ENCODE peak calls at places on chromosome 19, in four cellular contexts. R, L, F and G are unnamed samples.

GRCh38 chr19:55657004-55657747 is 2.3 kb downstream of the U2AF2 start:
- DNase-seq in L (no peak), R (no peak), F (no peak), G (no peak)

GRCh38 chr19:47357788-47358680 is 8.9 kb downstream of the DHX34 start:
- DNase-seq in R (no peak), F (no peak), L (no peak), G (peak)

GRCh38 chr19:4375164-4375619 is 25.2 kb downstream of the SH3GL1 start:
- DNase-seq in R (peak), L (no peak), F (peak), G (peak)

GRCh38 chr19:48683349-48683748 is 10.5 kb upstream of the NTN5 start:
- DNase-seq in L (no peak), F (no peak), R (peak), G (no peak)

GRCh38 chr19:57812201-57812600 is 2.5 kb downstream of the ZNF552 start:
- DNase-seq in L (no peak), R (no peak), F (no peak), G (no peak)

GRCh38 chr19:2962018-2962670 is 15.2 kb upstream of the TLE6 start:
- DNase-seq in F (peak), L (peak), R (peak), G (peak)

GRCh38 chr19:16654151-16654550 is 5.8 kb downstream of the SMIM7 start:
- DNase-seq in F (peak), R (no peak), L (no peak), G (peak)

GRCh38 chr19:41928221-41928683 is at the start of gene ERFL:
- DNase-seq in R (no peak), F (peak), L (no peak), G (peak)

GRCh38 chr19:33998739-33999345 is 173.5 kb upstream of the LSM14A start:
- DNase-seq in F (no peak), L (no peak), R (no peak), G (no peak)

GRCh38 chr19:2618611-2619010 is 83.9 kb downstream of the GNG7 start:
- DNase-seq in F (no peak), L (no peak), R (no peak), G (no peak)

GRCh38 chr19:56751078-56751489 is 79.5 kb upstream of the ZNF835 start:
- DNase-seq in F (no peak), L (no peak), R (no peak), G (no peak)

GRCh38 chr19:737591-738093 is 13.3 kb upstream of the MISP start:
- DNase-seq in R (no peak), F (peak), L (no peak), G (peak)

GRCh38 chr19:55112781-55113569 is 4.5 kb downstream of the PPP1R12C start:
- DNase-seq in R (no peak), F (no peak), L (no peak), G (peak)

GRCh38 chr19:2549701-2550191 is 73.8 kb downstream of the GADD45B start:
- DNase-seq in L (peak), R (no peak), F (no peak), G (no peak)

GRCh38 chr19:31113250-31113685 is 236.0 kb downstream of the TSHZ3 start:
- DNase-seq in R (no peak), L (no peak), F (no peak), G (no peak)

GRCh38 chr19:39498262-39499081 is at the start of gene DLL3:
- DNase-seq in R (peak), F (no peak), L (no peak), G (peak)

GRCh38 chr19:16571689-16572331 is 405 bp downstream of the SLC35E1 start:
- DNase-seq in R (no peak), L (no peak), F (no peak), G (peak)

GRCh38 chr19:35002037-35002535 is 2.0 kb downstream of the GRAMD1A start:
- DNase-seq in F (no peak), R (no peak), L (no peak), G (no peak)

GRCh38 chr19:1262687-1263123 is 6.4 kb upstream of the CIRBP start:
- DNase-seq in R (no peak), L (no peak), F (no peak), G (peak)

GRCh38 chr19:41698746-41699230 is 9.6 kb upstream of the CEACAM5 start:
- DNase-seq in F (no peak), L (no peak), R (no peak), G (no peak)

GRCh38 chr19:48618916-48619691 is at the start of the genes RPL18 and SPHK2:
- DNase-seq in F (peak), L (peak), R (peak), G (peak)

GRCh38 chr19:13781547-13781946 is 7.3 kb downstream of the C19orf53 start:
- DNase-seq in F (peak), R (peak), L (peak), G (peak)

GRCh38 chr19:42253245-42254082 is 1.5 kb downstream of the ERF start:
- DNase-seq in L (peak), R (no peak), F (peak), G (peak)

GRCh38 chr19:3227054-3227626 is 2.7 kb downstream of the CELF5 start:
- DNase-seq in F (no peak), R (no peak), L (no peak), G (no peak)

GRCh38 chr19:16327911-16328823 is 3.5 kb downstream of the KLF2 start:
- DNase-seq in F (no peak), R (no peak), L (peak), G (no peak)

GRCh38 chr19:51980116-51980736 is 6.4 kb downstream of the ZNF350 start:
- DNase-seq in R (no peak), L (no peak), F (no peak), G (no peak)

GRCh38 chr19:1045247-1045603 is 5.3 kb downstream of the ABCA7 start:
- DNase-seq in L (no peak), R (peak), F (peak), G (peak)

GRCh38 chr19:2271516-2272103 is 10.4 kb downstream of the PEAK3 start:
- DNase-seq in L (no peak), F (no peak), R (no peak), G (no peak)

GRCh38 chr19:35268546-35269424 is at the start of gene USF2:
- DNase-seq in F (peak), L (peak), R (peak), G (peak)

GRCh38 chr19:54069482-54069881 is 5.8 kb upstream of the VSTM1 start:
- DNase-seq in F (no peak), R (no peak), L (no peak), G (no peak)

GRCh38 chr19:55255618-55256423 is 3.0 kb downstream of the PPP6R1 start:
- DNase-seq in L (no peak), F (no peak), R (no peak), G (no peak)

GRCh38 chr19:34432797-34433196 is 4.6 kb downstream of the UBA2 start:
- DNase-seq in F (no peak), L (no peak), R (no peak), G (peak)

GRCh38 chr19:33500586-33500985 is 21.0 kb downstream of the PEPD start:
- DNase-seq in R (no peak), L (no peak), F (no peak), G (no peak)

GRCh38 chr19:19554074-19555023 is 16.3 kb downstream of the CILP2 start:
- DNase-seq in F (peak), R (peak), L (no peak), G (peak)

GRCh38 chr19:6260912-6261636 is 18.7 kb downstream of the MLLT1 start:
- DNase-seq in F (peak), L (no peak), R (no peak), G (peak)

GRCh38 chr19:14072535-14073231 is at the start of gene MISP3:
- DNase-seq in R (peak), L (no peak), F (peak), G (peak)

GRCh38 chr19:22784051-22784450 is at the start of gene ZNF99:
- DNase-seq in L (no peak), F (no peak), R (no peak), G (no peak)